ENCODE peak calls at places on chromosomes 3 and 15, in ten cellular contexts. V is colonic mucosa; F is fibroblast of the conjunctiva; P is stimulated activated CD8-positive, alpha-beta memory T cell treated with anti-CD3 and anti-CD28 coated beads, Interleukin-4, amount 100 ng/mL, for 4 hours; Z is esophagus squamous epithelium; I is Ammon's horn; U is dermis blood vessel endothelial cell; J is NCI-H1436; T is T-helper 9 cell; D is NCI-H510A treated with DMSO at 0.1 percent for 48 hours. S is an unnamed sample.
A peak's percentile ranks its signal among the peaks of the same experiment; 100 is the strongest.

GRCh38 chr3:50495609-50496423 is 7.6 kb downstream of the CACNA2D2 start:
- DNase-seq in D (no peak), I (no peak), F (no peak), J (no peak), T (no peak), U (no peak), Z (no peak), P (no peak), V (no peak), S (no peak)

GRCh38 chr3:5553203-5553602 is 365.7 kb downstream of the EDEM1 start:
- DNase-seq in T (no peak), F (no peak), D (no peak), V (no peak), J (no peak), I (no peak), P (no peak), U (no peak), Z (no peak), S (no peak)

GRCh38 chr3:10337323-10338163 is 16.6 kb upstream of the SEC13 start:
- DNase-seq in D (peak; percentile 4), T (no peak), U (no peak), Z (no peak), V (no peak), F (no peak), P (no peak), J (no peak), I (no peak), S (no peak)

GRCh38 chr15:78266229-78266628 is 1.9 kb downstream of the DNAJA4 start:
- DNase-seq in P (no peak), U (no peak), V (no peak), I (no peak), J (no peak), F (no peak), D (no peak), Z (no peak), T (no peak), S (no peak)

GRCh38 chr15:78104566-78105500 is 12.5 kb downstream of the SH2D7 start:
- DNase-seq in I (no peak), T (no peak), F (no peak), P (no peak), U (no peak), D (no peak), V (no peak), Z (no peak), J (no peak), S (no peak)

GRCh38 chr15:67146875-67147381 is 81.5 kb downstream of the SMAD3 start:
- DNase-seq in V (peak; percentile 88), I (no peak), Z (no peak), F (no peak), P (no peak), T (peak; percentile 23), D (peak; percentile 47), U (peak; percentile 96), J (no peak), S (no peak)

GRCh38 chr3:5187152-5187919 is at the start of gene EDEM1:
- DNase-seq in J (peak; percentile 44), U (peak; percentile 97), Z (peak; percentile 93), F (peak; percentile 92), P (peak; percentile 85), T (peak; percentile 94), V (peak; percentile 97), D (peak; percentile 57), I (peak; percentile 97), S (peak; percentile 100)

GRCh38 chr3:141618511-141618910 is 119.6 kb upstream of the RNF7 start:
- DNase-seq in J (no peak), P (no peak), T (no peak), U (no peak), I (no peak), V (no peak), F (no peak), D (no peak), Z (no peak), S (no peak)

GRCh38 chr3:51696954-51697353 is 9.9 kb upstream of the GRM2 start:
- DNase-seq in J (no peak), P (no peak), D (no peak), Z (no peak), I (peak; percentile 63), U (no peak), F (no peak), T (no peak), V (no peak), S (no peak)

GRCh38 chr15:41904487-41905359 is 10.9 kb upstream of the SPTBN5 start:
- DNase-seq in V (peak; percentile 57), P (peak; percentile 55), T (peak; percentile 58), J (peak; percentile 45), U (peak; percentile 83), F (peak; percentile 30), D (peak; percentile 58), I (peak; percentile 83), Z (no peak), S (peak; percentile 57)

GRCh38 chr3:123798540-123798939 is 85.6 kb downstream of the MYLK start:
- DNase-seq in T (no peak), U (no peak), I (no peak), D (no peak), F (no peak), J (no peak), Z (no peak), V (no peak), P (no peak), S (no peak)

GRCh38 chr3:34248352-34248751 is 449.9 kb downstream of the PDCD6IP start:
- DNase-seq in F (no peak), T (no peak), U (no peak), Z (no peak), P (no peak), J (no peak), D (no peak), V (no peak), I (no peak), S (no peak)

GRCh38 chr3:65979152-65979551 is 59.6 kb downstream of the MAGI1 start:
- DNase-seq in I (peak; percentile 19), J (no peak), F (peak; percentile 35), V (no peak), U (no peak), T (no peak), P (no peak), Z (no peak), D (no peak), S (no peak)

GRCh38 chr3:61081554-61081953 is 169.7 kb downstream of the FHIT start:
- DNase-seq in Z (no peak), I (no peak), F (no peak), V (no peak), P (no peak), T (no peak), J (no peak), U (no peak), D (no peak), S (no peak)

GRCh38 chr3:8536106-8537052 is 34.8 kb downstream of the LMCD1 start:
- DNase-seq in T (no peak), V (no peak), D (no peak), J (no peak), F (no peak), P (no peak), Z (no peak), I (no peak), U (no peak), S (no peak)

GRCh38 chr3:130539005-130539404 is 22.0 kb downstream of the COL6A6 start:
- DNase-seq in D (peak; percentile 30), F (peak; percentile 4), J (peak; percentile 65), V (peak; percentile 37), U (peak; percentile 67), P (no peak), T (peak; percentile 10), Z (no peak), I (peak; percentile 14), S (no peak)

GRCh38 chr3:16427309-16427965 is 86.1 kb downstream of the RFTN1 start:
- DNase-seq in V (no peak), P (no peak), I (no peak), T (no peak), Z (no peak), J (no peak), D (no peak), F (peak; percentile 92), U (peak; percentile 40), S (no peak)

GRCh38 chr15:45521596-45522167 is 873 bp downstream of the SLC30A4 start:
- DNase-seq in J (no peak), F (no peak), V (peak; percentile 47), I (peak; percentile 9), Z (no peak), U (peak; percentile 21), D (no peak), P (no peak), T (peak; percentile 0), S (no peak)

GRCh38 chr3:146577662-146578061 is 27.5 kb downstream of the PLSCR5 start:
- DNase-seq in D (peak; percentile 51), F (peak; percentile 65), T (peak; percentile 10), I (peak; percentile 58), V (no peak), Z (no peak), P (no peak), J (peak; percentile 51), U (peak; percentile 77), S (no peak)

GRCh38 chr3:143167956-143168355 is 48.4 kb downstream of the CHST2 start:
- DNase-seq in T (no peak), P (no peak), I (no peak), D (no peak), Z (no peak), U (no peak), J (no peak), F (no peak), V (no peak), S (no peak)

GRCh38 chr3:17151598-17152373 is 267.0 kb downstream of the PLCL2 start:
- DNase-seq in Z (peak; percentile 1), F (no peak), J (no peak), T (peak; percentile 52), V (no peak), D (no peak), I (no peak), U (no peak), P (peak; percentile 61), S (no peak)